ENCODE peak calls at places on chromosomes 16 and 17, in nine cellular contexts. One of them, this sample, is unnamed.

GRCh38 chr17:80892900-80893603 is 98.6 kb upstream of the CHMP6 start:
- DNase-seq in NT2/D1: no peak
- DNase-seq in SW 1271: no peak
- DNase-seq in stimulated activated CD8-positive, alpha-beta memory T cell treated with anti-CD3 and anti-CD28 coated beads, Interleukin-4, amount 100 ng/mL, for 24 hours: peak; percentile 24
- DNase-seq in astrocyte: peak; percentile 94
- DNase-seq in GM10248: no peak
- DNase-seq in retinal pigment epithelial cell: peak; percentile 24
- DNase-seq in DND-41: no peak
- DNase-seq in BJ: no peak
- DNase-seq in this sample: no peak

GRCh38 chr16:66382966-66383299 is 16.4 kb downstream of the CDH5 start:
- DNase-seq in stimulated activated CD8-positive, alpha-beta memory T cell treated with anti-CD3 and anti-CD28 coated beads, Interleukin-4, amount 100 ng/mL, for 24 hours: no peak
- DNase-seq in SW 1271: peak; percentile 73
- DNase-seq in retinal pigment epithelial cell: peak; percentile 73
- DNase-seq in BJ: peak; percentile 31
- DNase-seq in astrocyte: peak; percentile 97
- DNase-seq in NT2/D1: peak; percentile 60
- DNase-seq in GM10248: no peak
- DNase-seq in DND-41: no peak
- DNase-seq in this sample: no peak

GRCh38 chr16:887846-888245 is 82.9 kb downstream of the LMF1 start:
- DNase-seq in stimulated activated CD8-positive, alpha-beta memory T cell treated with anti-CD3 and anti-CD28 coated beads, Interleukin-4, amount 100 ng/mL, for 24 hours: no peak
- DNase-seq in BJ: no peak
- DNase-seq in SW 1271: no peak
- DNase-seq in NT2/D1: no peak
- DNase-seq in retinal pigment epithelial cell: no peak
- DNase-seq in DND-41: no peak
- DNase-seq in GM10248: no peak
- DNase-seq in astrocyte: no peak
- DNase-seq in this sample: no peak

GRCh38 chr17:71983828-71984227 is 137.0 kb upstream of the SOX9 start:
- DNase-seq in GM10248: no peak
- DNase-seq in DND-41: no peak
- DNase-seq in NT2/D1: no peak
- DNase-seq in BJ: no peak
- DNase-seq in retinal pigment epithelial cell: no peak
- DNase-seq in SW 1271: no peak
- DNase-seq in astrocyte: no peak
- DNase-seq in stimulated activated CD8-positive, alpha-beta memory T cell treated with anti-CD3 and anti-CD28 coated beads, Interleukin-4, amount 100 ng/mL, for 24 hours: no peak
- DNase-seq in this sample: no peak

GRCh38 chr17:27245230-27245696 is 48.7 kb upstream of the WSB1 start:
- DNase-seq in GM10248: peak; percentile 82
- DNase-seq in BJ: no peak
- DNase-seq in astrocyte: peak; percentile 72
- DNase-seq in NT2/D1: peak; percentile 39
- DNase-seq in stimulated activated CD8-positive, alpha-beta memory T cell treated with anti-CD3 and anti-CD28 coated beads, Interleukin-4, amount 100 ng/mL, for 24 hours: peak; percentile 19
- DNase-seq in DND-41: peak; percentile 44
- DNase-seq in retinal pigment epithelial cell: no peak
- DNase-seq in SW 1271: peak; percentile 32
- DNase-seq in this sample: peak; percentile 79

GRCh38 chr16:79042886-79043285 is 557.7 kb downstream of the MAF start:
- DNase-seq in NT2/D1: no peak
- DNase-seq in retinal pigment epithelial cell: no peak
- DNase-seq in GM10248: no peak
- DNase-seq in astrocyte: no peak
- DNase-seq in stimulated activated CD8-positive, alpha-beta memory T cell treated with anti-CD3 and anti-CD28 coated beads, Interleukin-4, amount 100 ng/mL, for 24 hours: no peak
- DNase-seq in DND-41: no peak
- DNase-seq in SW 1271: no peak
- DNase-seq in BJ: no peak
- DNase-seq in this sample: no peak

GRCh38 chr17:77637807-77638182 is 320.7 kb upstream of the TNRC6C start:
- DNase-seq in BJ: no peak
- DNase-seq in astrocyte: no peak
- DNase-seq in GM10248: no peak
- DNase-seq in stimulated activated CD8-positive, alpha-beta memory T cell treated with anti-CD3 and anti-CD28 coated beads, Interleukin-4, amount 100 ng/mL, for 24 hours: no peak
- DNase-seq in DND-41: no peak
- DNase-seq in SW 1271: no peak
- DNase-seq in NT2/D1: no peak
- DNase-seq in retinal pigment epithelial cell: no peak
- DNase-seq in this sample: no peak

GRCh38 chr17:57549468-57549867 is 195.6 kb downstream of the CCDC182 start:
- DNase-seq in DND-41: no peak
- DNase-seq in NT2/D1: no peak
- DNase-seq in GM10248: no peak
- DNase-seq in retinal pigment epithelial cell: no peak
- DNase-seq in BJ: no peak
- DNase-seq in SW 1271: no peak
- DNase-seq in astrocyte: no peak
- DNase-seq in stimulated activated CD8-positive, alpha-beta memory T cell treated with anti-CD3 and anti-CD28 coated beads, Interleukin-4, amount 100 ng/mL, for 24 hours: no peak
- DNase-seq in this sample: no peak

GRCh38 chr16:68645494-68646388 is 631 bp downstream of the CDH3 start:
- DNase-seq in DND-41: no peak
- DNase-seq in astrocyte: no peak
- DNase-seq in stimulated activated CD8-positive, alpha-beta memory T cell treated with anti-CD3 and anti-CD28 coated beads, Interleukin-4, amount 100 ng/mL, for 24 hours: no peak
- DNase-seq in NT2/D1: no peak
- DNase-seq in retinal pigment epithelial cell: no peak
- DNase-seq in GM10248: no peak
- DNase-seq in BJ: no peak
- DNase-seq in SW 1271: no peak
- DNase-seq in this sample: peak; percentile 2

GRCh38 chr17:72457712-72458111 is 336.9 kb downstream of the SOX9 start:
- DNase-seq in SW 1271: no peak
- DNase-seq in retinal pigment epithelial cell: no peak
- DNase-seq in GM10248: no peak
- DNase-seq in DND-41: no peak
- DNase-seq in NT2/D1: no peak
- DNase-seq in astrocyte: no peak
- DNase-seq in BJ: no peak
- DNase-seq in stimulated activated CD8-positive, alpha-beta memory T cell treated with anti-CD3 and anti-CD28 coated beads, Interleukin-4, amount 100 ng/mL, for 24 hours: no peak
- DNase-seq in this sample: no peak

GRCh38 chr17:75697651-75698291 is 23.5 kb upstream of the ITGB4 start:
- DNase-seq in BJ: no peak
- DNase-seq in retinal pigment epithelial cell: no peak
- DNase-seq in GM10248: no peak
- DNase-seq in astrocyte: no peak
- DNase-seq in NT2/D1: no peak
- DNase-seq in SW 1271: no peak
- DNase-seq in stimulated activated CD8-positive, alpha-beta memory T cell treated with anti-CD3 and anti-CD28 coated beads, Interleukin-4, amount 100 ng/mL, for 24 hours: no peak
- DNase-seq in DND-41: no peak
- DNase-seq in this sample: no peak

GRCh38 chr16:63689068-63689467 is 1432.8 kb downstream of the CDH11 start:
- DNase-seq in BJ: no peak
- DNase-seq in GM10248: no peak
- DNase-seq in NT2/D1: no peak
- DNase-seq in DND-41: no peak
- DNase-seq in astrocyte: no peak
- DNase-seq in stimulated activated CD8-positive, alpha-beta memory T cell treated with anti-CD3 and anti-CD28 coated beads, Interleukin-4, amount 100 ng/mL, for 24 hours: no peak
- DNase-seq in retinal pigment epithelial cell: no peak
- DNase-seq in SW 1271: no peak
- DNase-seq in this sample: no peak

GRCh38 chr17:47203984-47204721 is 5.0 kb upstream of the MYL4 start:
- DNase-seq in stimulated activated CD8-positive, alpha-beta memory T cell treated with anti-CD3 and anti-CD28 coated beads, Interleukin-4, amount 100 ng/mL, for 24 hours: peak; percentile 20
- DNase-seq in retinal pigment epithelial cell: no peak
- DNase-seq in astrocyte: peak; percentile 53
- DNase-seq in SW 1271: no peak
- DNase-seq in GM10248: no peak
- DNase-seq in DND-41: peak; percentile 73
- DNase-seq in BJ: no peak
- DNase-seq in NT2/D1: no peak
- DNase-seq in this sample: no peak

GRCh38 chr17:65850486-65850885 is 289.0 kb upstream of the AXIN2 start:
- DNase-seq in NT2/D1: no peak
- DNase-seq in GM10248: peak; percentile 16
- DNase-seq in astrocyte: no peak
- DNase-seq in DND-41: no peak
- DNase-seq in BJ: no peak
- DNase-seq in SW 1271: no peak
- DNase-seq in retinal pigment epithelial cell: no peak
- DNase-seq in stimulated activated CD8-positive, alpha-beta memory T cell treated with anti-CD3 and anti-CD28 coated beads, Interleukin-4, amount 100 ng/mL, for 24 hours: no peak
- DNase-seq in this sample: no peak

GRCh38 chr17:40490289-40490853 is 11.1 kb downstream of the TNS4 start:
- DNase-seq in stimulated activated CD8-positive, alpha-beta memory T cell treated with anti-CD3 and anti-CD28 coated beads, Interleukin-4, amount 100 ng/mL, for 24 hours: no peak
- DNase-seq in astrocyte: peak; percentile 44
- DNase-seq in SW 1271: no peak
- DNase-seq in DND-41: peak; percentile 88
- DNase-seq in BJ: no peak
- DNase-seq in GM10248: no peak
- DNase-seq in NT2/D1: no peak
- DNase-seq in retinal pigment epithelial cell: no peak
- DNase-seq in this sample: peak; percentile 70

GRCh38 chr16:88339926-88340754 is 42.6 kb upstream of the ZNF469 start:
- DNase-seq in retinal pigment epithelial cell: no peak
- DNase-seq in NT2/D1: no peak
- DNase-seq in stimulated activated CD8-positive, alpha-beta memory T cell treated with anti-CD3 and anti-CD28 coated beads, Interleukin-4, amount 100 ng/mL, for 24 hours: no peak
- DNase-seq in DND-41: no peak
- DNase-seq in GM10248: no peak
- DNase-seq in BJ: no peak
- DNase-seq in astrocyte: no peak
- DNase-seq in SW 1271: no peak
- DNase-seq in this sample: no peak

GRCh38 chr16:90077757-90078593 is 844 bp upstream of the PRDM7 start:
- DNase-seq in retinal pigment epithelial cell: no peak
- DNase-seq in SW 1271: no peak
- DNase-seq in GM10248: peak; percentile 54
- DNase-seq in stimulated activated CD8-positive, alpha-beta memory T cell treated with anti-CD3 and anti-CD28 coated beads, Interleukin-4, amount 100 ng/mL, for 24 hours: no peak
- DNase-seq in BJ: peak; percentile 4
- DNase-seq in astrocyte: peak; percentile 26
- DNase-seq in NT2/D1: no peak
- DNase-seq in DND-41: no peak
- DNase-seq in this sample: peak; percentile 65

GRCh38 chr17:32266389-32267269 is 997 bp downstream of the RHBDL3 start:
- DNase-seq in SW 1271: no peak
- DNase-seq in DND-41: no peak
- DNase-seq in stimulated activated CD8-positive, alpha-beta memory T cell treated with anti-CD3 and anti-CD28 coated beads, Interleukin-4, amount 100 ng/mL, for 24 hours: no peak
- DNase-seq in GM10248: peak; percentile 52
- DNase-seq in astrocyte: no peak
- DNase-seq in NT2/D1: no peak
- DNase-seq in BJ: no peak
- DNase-seq in retinal pigment epithelial cell: no peak
- DNase-seq in this sample: no peak

GRCh38 chr17:38498353-38498752 is 70.1 kb downstream of the ARHGAP23 start:
- DNase-seq in SW 1271: no peak
- DNase-seq in stimulated activated CD8-positive, alpha-beta memory T cell treated with anti-CD3 and anti-CD28 coated beads, Interleukin-4, amount 100 ng/mL, for 24 hours: no peak
- DNase-seq in NT2/D1: no peak
- DNase-seq in BJ: no peak
- DNase-seq in retinal pigment epithelial cell: no peak
- DNase-seq in DND-41: no peak
- DNase-seq in GM10248: no peak
- DNase-seq in astrocyte: no peak
- DNase-seq in this sample: no peak

GRCh38 chr17:50949128-50950001 is 83.2 kb upstream of the TOB1 start:
- DNase-seq in GM10248: no peak
- DNase-seq in DND-41: no peak
- DNase-seq in BJ: no peak
- DNase-seq in retinal pigment epithelial cell: no peak
- DNase-seq in stimulated activated CD8-positive, alpha-beta memory T cell treated with anti-CD3 and anti-CD28 coated beads, Interleukin-4, amount 100 ng/mL, for 24 hours: no peak
- DNase-seq in NT2/D1: no peak
- DNase-seq in SW 1271: no peak
- DNase-seq in astrocyte: no peak
- DNase-seq in this sample: no peak

This sample was measured in COR-L47.